ENCODE peak calls at places on chromosomes 13 and 19, in ten cellular contexts. V is neural progenitor cell, P is heart left ventricle, X is activated B cell treated with CpG ODN at 0.5 μM for 24 hours, D is left ventricle myocardium inferior, E is fibroblast of lung, K is endothelial cell of umbilical vein, B is foreskin fibroblast, N is choroid plexus epithelial cell, Q is body of pancreas. W is an unnamed sample.

GRCh38 chr13:36998624-36999041 is 507 bp downstream of the ALG5 start:
- DNase-seq in V (peak), P (no peak), X (peak), D (peak), E (no peak), K (no peak), B (peak), N (no peak), Q (peak), W (no peak)

GRCh38 chr19:45352471-45352870 is 11.9 kb downstream of the KLC3 start:
- DNase-seq in V (no peak), P (no peak), X (no peak), D (no peak), E (no peak), K (no peak), B (no peak), N (no peak), Q (no peak), W (no peak)

GRCh38 chr19:31451686-31452325 is 102.6 kb upstream of the TSHZ3 start:
- DNase-seq in V (no peak), P (no peak), X (no peak), D (no peak), E (no peak), K (no peak), B (no peak), N (peak), Q (no peak), W (no peak)

GRCh38 chr19:10864538-10864899 is 6.8 kb upstream of the CARM1 start:
- DNase-seq in V (peak), P (peak), X (peak), D (peak), E (peak), K (peak), B (peak), N (peak), Q (peak), W (no peak)

GRCh38 chr19:18431351-18432197 is 6.4 kb downstream of the ISYNA1 start:
- DNase-seq in V (no peak), P (no peak), X (no peak), D (no peak), E (no peak), K (no peak), B (no peak), N (no peak), Q (no peak), W (no peak)

GRCh38 chr19:18496167-18496979 is 25.5 kb downstream of the ELL start:
- DNase-seq in V (no peak), P (no peak), X (no peak), D (peak), E (no peak), K (no peak), B (peak), N (peak), Q (peak), W (no peak)

GRCh38 chr19:10899171-10899653 is 27.9 kb downstream of the CARM1 start:
- DNase-seq in V (no peak), P (peak), X (no peak), D (peak), E (no peak), K (no peak), B (no peak), N (no peak), Q (peak), W (no peak)

GRCh38 chr19:41897820-41898219 is 14.8 kb downstream of the ARHGEF1 start:
- DNase-seq in V (no peak), P (no peak), X (no peak), D (no peak), E (no peak), K (no peak), B (no peak), N (no peak), Q (no peak), W (peak)

GRCh38 chr19:36010402-36010801 is 1.8 kb upstream of the SYNE4 start:
- DNase-seq in V (no peak), P (no peak), X (no peak), D (no peak), E (no peak), K (no peak), B (no peak), N (no peak), Q (no peak), W (no peak)

GRCh38 chr19:36019061-36019670 is 5.2 kb upstream of the ALKBH6 start:
- DNase-seq in V (no peak), P (no peak), X (no peak), D (no peak), E (no peak), K (no peak), B (no peak), N (no peak), Q (no peak), W (no peak)

GRCh38 chr19:36009633-36010379 is 1.2 kb upstream of the SYNE4 start:
- DNase-seq in V (no peak), P (no peak), X (no peak), D (no peak), E (no peak), K (no peak), B (no peak), N (no peak), Q (no peak), W (no peak)

GRCh38 chr19:36013280-36014028 is 559 bp downstream of the ALKBH6 start:
- DNase-seq in V (no peak), P (no peak), X (no peak), D (no peak), E (no peak), K (no peak), B (peak), N (no peak), Q (no peak), W (no peak)

DNA sequence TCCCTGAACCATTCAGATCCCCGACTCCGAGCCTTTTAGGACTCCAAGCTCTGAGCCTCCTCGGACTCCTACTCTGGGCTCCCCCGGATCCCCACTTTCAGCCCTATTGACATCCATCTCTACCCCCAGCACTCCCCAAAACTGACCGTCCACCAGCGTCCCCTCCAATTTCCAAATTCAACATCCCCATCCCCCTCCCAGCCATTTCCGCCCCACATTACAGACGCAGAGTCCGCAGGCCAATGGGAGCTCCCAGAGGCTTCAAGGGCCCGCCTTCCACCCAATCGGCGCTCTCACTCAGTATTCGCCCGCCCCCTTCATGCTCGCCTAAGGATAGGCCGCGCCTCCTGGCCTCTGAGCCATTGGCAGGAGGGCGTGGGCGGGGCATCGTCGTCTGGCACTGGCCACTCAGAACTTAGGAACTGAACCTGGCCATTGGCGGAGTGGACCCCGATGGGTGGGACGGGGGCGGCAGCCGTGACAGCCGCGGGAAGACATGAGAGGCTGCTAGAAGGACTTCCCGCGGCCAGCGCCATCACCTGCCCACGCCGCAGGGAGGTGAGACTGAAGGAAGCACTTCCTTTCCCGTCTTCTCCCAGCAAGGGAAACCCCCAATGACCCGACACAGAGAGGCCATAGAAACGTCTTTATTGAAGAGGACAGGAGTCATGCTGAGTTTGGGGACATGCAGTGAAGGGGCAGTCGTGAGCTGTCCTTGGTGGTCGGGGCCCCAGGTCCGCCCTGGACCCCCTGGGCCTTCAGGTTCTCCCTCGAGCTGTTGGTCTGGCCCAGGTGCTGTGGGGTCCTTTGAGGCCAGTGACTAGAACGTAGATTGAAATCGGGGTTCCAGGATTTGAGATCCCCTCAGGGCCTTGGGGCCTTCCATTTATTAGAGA is at the start of gene ALKBH6:
- DNase-seq in V (peak), P (peak), X (peak), D (peak), E (peak), K (peak), B (peak), N (peak), Q (peak), W (peak)
- TF ChIP-seq CTCF in V (peak), P (no peak), X (no peak), D (no peak), E (no peak), K (no peak), B (no peak), N (no peak), Q (no peak), W (peak)

GRCh38 chr13:44451651-44452050 is 78.0 kb downstream of the SERP2 start:
- DNase-seq in V (no peak), P (no peak), X (no peak), D (no peak), E (no peak), K (no peak), B (no peak), N (no peak), Q (no peak), W (peak)
- TF ChIP-seq CTCF in V (no peak), P (no peak), X (no peak), D (no peak), E (no peak), K (no peak), B (no peak), N (no peak), Q (no peak), W (no peak)

DNA sequence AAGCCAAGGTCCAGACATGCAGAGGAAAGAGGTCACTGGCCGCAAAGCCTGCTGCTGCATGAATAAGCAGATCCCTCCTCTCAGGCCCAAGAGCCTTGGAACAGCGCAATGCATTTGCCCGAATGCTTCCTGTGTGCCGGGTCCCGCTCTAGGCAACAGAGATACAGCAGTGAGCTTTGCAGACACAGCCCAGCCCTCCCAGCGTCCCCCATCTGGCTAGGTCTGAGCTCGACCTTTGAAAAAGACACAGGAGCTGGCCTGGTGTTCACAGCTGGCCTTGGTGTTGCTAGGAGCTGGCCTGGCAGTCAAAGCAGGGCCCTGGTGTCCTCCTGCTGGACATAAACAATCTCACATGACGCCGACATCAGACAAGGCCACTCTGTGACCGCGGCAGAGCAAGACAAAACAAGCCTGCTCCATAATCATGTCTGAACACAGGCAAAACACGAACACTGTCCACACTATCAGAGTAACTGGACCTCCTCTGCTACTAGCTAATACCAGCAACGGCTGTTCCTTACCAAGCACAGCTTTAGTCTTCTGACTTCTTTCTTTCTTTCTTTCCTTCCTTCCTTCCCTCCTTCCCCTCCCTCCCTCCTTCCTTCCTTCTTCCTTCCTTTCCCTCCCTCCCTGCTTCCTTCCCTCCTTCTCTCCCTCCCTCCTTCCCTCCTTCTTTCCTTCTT is 5.7 kb upstream of the PEX11G start:
- DNase-seq in V (peak), P (peak), X (no peak), D (peak), E (peak), K (no peak), B (peak), N (peak), Q (peak), W (no peak)
- TF ChIP-seq CTCF in V (no peak), P (no peak), X (no peak), D (peak), E (no peak), K (no peak), B (no peak), N (peak), Q (no peak), W (peak)

GRCh38 chr13:46679369-46680180 is 117.4 kb downstream of the ESD start:
- DNase-seq in V (peak), P (no peak), X (peak), D (no peak), E (peak), K (no peak), B (peak), N (peak), Q (no peak), W (no peak)
- TF ChIP-seq CTCF in V (no peak), P (no peak), X (no peak), D (peak), E (peak), K (no peak), B (no peak), N (peak), Q (no peak), W (peak)

GRCh38 chr13:24539500-24540165 is 27.1 kb upstream of the PARP4 start:
- DNase-seq in V (no peak), P (no peak), X (no peak), D (no peak), E (no peak), K (no peak), B (no peak), N (no peak), Q (no peak), W (peak)

GRCh38 chr13:24541127-24541475 is 28.5 kb upstream of the PARP4 start:
- DNase-seq in V (no peak), P (no peak), X (no peak), D (no peak), E (no peak), K (no peak), B (no peak), N (no peak), Q (no peak), W (peak)

DNA sequence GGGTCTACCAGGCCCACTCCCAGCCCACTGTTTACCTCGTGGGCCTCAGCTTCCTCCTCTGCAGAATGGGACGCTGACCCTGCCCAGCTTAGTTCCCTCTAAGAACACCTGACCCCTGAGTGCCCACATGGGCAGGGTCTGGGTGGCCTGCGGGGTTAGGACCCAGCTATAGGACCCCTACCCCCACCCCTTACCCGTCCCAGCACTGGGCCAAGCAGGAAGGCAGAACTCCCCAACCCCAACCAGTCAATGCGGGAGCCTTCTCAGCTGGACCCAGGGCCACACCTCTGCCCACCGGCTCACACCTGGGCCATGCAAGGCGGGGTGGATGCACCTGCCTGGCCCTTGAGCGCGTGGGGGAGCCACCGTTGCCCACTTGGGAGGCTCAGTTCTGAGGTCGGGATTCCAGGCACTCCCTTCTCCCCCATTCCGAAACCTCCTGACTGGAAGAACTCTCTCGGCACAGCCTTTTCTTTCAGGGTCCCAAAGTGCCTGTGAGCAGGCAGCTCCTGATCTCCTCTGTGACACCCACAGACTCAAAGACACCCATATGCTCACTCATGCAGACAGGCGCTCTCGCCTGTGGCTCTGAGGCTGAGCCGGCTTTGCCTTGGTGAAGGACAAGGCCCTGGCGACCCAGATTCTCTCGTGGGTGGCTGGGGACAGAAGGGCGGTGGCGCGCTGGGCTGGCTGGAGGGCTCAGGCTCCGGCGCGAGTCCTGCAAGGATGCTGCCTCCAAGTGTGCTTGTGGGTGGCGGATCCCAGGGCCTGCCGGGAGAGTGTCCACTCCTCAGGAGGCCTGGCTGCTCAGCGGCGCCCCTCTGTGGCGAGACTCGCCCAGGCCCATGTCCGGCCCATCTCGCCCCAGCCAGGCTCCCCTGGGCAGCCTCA is 27.9 kb upstream of the PARP4 start:
- DNase-seq in V (peak), P (no peak), X (no peak), D (no peak), E (no peak), K (peak), B (peak), N (peak), Q (no peak), W (peak)
- TF ChIP-seq CTCF in V (peak), P (no peak), X (no peak), D (peak), E (no peak), K (peak), B (no peak), N (peak), Q (no peak), W (peak)

GRCh38 chr13:47798906-47799305 is 202.2 kb downstream of the SUCLA2 start:
- DNase-seq in V (no peak), P (no peak), X (no peak), D (no peak), E (peak), K (no peak), B (peak), N (peak), Q (no peak), W (no peak)
- TF ChIP-seq CTCF in V (no peak), P (no peak), X (no peak), D (peak), E (peak), K (no peak), B (peak), N (peak), Q (no peak), W (peak)

DNA sequence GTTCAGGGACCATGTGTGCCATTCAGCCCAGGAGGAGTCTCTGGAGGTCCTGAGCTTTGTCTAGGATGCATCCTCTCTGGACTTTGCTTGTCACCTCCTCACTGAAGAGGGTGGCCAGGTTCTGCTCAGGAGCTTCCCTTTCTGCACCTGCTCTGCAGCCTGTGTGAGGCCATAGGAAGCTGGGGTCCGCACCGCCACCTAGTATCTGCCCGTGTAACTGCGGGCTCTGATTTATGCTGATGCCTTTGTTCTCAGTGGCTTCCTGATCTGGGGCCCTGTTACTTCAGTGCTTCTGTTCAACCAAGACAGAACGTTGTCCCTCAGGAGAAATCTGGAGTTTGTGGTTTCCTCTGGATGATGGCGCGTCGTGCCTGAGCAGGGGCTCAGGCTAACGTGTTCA is 15.5 kb downstream of the ZNF610 start:
- DNase-seq in V (peak), P (no peak), X (no peak), D (no peak), E (no peak), K (no peak), B (no peak), N (no peak), Q (no peak), W (no peak)
- TF ChIP-seq CTCF in V (peak), P (no peak), X (no peak), D (no peak), E (no peak), K (no peak), B (no peak), N (peak), Q (no peak), W (no peak)

DNA sequence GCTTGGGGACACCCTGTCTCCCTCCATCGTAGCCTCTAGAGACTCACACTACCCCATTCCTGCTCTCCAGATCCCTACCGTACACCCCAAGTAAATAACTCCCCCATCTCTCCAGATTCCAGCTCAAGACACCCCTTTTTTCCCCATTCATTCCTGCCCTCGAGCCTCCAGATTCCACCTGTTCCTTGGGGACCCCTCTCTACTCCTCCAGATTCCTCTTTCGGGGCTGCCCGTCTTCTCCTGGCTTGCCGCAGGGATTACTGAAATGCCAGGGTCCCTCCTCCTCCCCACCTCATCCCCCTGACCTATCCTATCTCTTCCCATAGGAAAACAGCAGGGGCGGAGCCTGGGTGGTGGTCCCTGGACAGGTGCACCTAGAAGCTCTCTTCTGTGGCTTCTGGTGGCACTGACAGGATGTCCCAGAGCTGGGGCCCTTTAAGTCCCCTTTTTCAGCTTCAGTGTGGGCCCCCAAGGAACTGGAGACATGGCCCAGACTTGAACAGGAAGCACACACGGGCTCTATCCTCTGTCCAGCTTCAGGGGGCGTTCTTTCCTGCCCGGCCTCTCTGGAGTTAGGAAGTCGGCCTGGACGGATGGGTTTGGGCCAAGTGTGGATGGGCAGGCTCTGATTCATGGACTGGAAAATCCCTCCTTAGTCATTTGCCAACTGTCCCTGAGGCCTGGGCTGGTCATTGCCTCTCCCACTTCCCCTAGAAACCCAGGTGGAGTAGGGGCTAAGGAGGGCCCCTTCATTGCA is 1.2 kb downstream of the ZSWIM4 start:
- DNase-seq in V (peak), P (peak), X (no peak), D (peak), E (peak), K (peak), B (peak), N (peak), Q (peak), W (no peak)
- TF ChIP-seq CTCF in V (no peak), P (no peak), X (no peak), D (no peak), E (peak), K (peak), B (peak), N (peak), Q (no peak), W (peak)

GRCh38 chr13:33606692-33607091 is 211.3 kb upstream of the RFC3 start:
- DNase-seq in V (peak), P (no peak), X (no peak), D (no peak), E (peak), K (no peak), B (peak), N (peak), Q (no peak), W (no peak)
- TF ChIP-seq CTCF in V (peak), P (no peak), X (no peak), D (no peak), E (no peak), K (no peak), B (peak), N (peak), Q (no peak), W (peak)